ENCODE peak calls at places on chromosomes 11 and 22, in nine cellular contexts. Y is DND-41, D is fibroblast of lung, M is tibial artery, N is thoracic aorta, I is spleen, L is Panc1, J is lower lobe of right lung, R is mucosa of descending colon. T is an unnamed sample. For H3K36me3, the result is how much of the 10 kb centered on the place peaks cover.

GRCh38 chr22:30127749-30128166 is 47.5 kb downstream of the HORMAD2 start:
- DNase-seq in D (peak), I (no peak), R (no peak), Y (no peak), N (no peak), M (no peak), L (no peak), J (no peak), T (no peak)

GRCh38 chr11:2929511-2929879 is 275 bp upstream of the PHLDA2 start:
- DNase-seq in J (peak), R (peak), I (peak), L (no peak), M (peak), Y (no peak), D (peak), N (peak), T (no peak)

GRCh38 chr22:48868554-48868953 is 959.1 kb downstream of the BRD1 start:
- DNase-seq in L (no peak), J (no peak), R (no peak), Y (no peak), N (no peak), D (no peak), I (peak), M (no peak), T (no peak)

GRCh38 chr11:17354070-17354924 is 2.7 kb downstream of the NCR3LG1 start:
- DNase-seq in J (no peak), D (peak), N (peak), L (peak), Y (peak), I (no peak), M (peak), R (peak), T (no peak)

GRCh38 chr11:128889657-128890213 is 1.4 kb upstream of the KCNJ5 start:
- DNase-seq in I (no peak), L (no peak), J (no peak), Y (no peak), R (no peak), M (no peak), D (no peak), N (no peak), T (no peak)

GRCh38 chr11:77672276-77672675 is 34.7 kb upstream of the CLNS1A start:
- DNase-seq in M (no peak), J (no peak), L (no peak), N (no peak), I (no peak), R (peak), Y (no peak), D (peak), T (no peak)

GRCh38 chr11:61065955-61066638 is 36.2 kb upstream of the CD5 start:
- DNase-seq in M (no peak), N (no peak), I (no peak), J (no peak), R (no peak), Y (no peak), D (no peak), L (no peak), T (no peak)

GRCh38 chr11:97280347-97280746 is 890.5 kb downstream of the JRKL start:
- DNase-seq in D (no peak), N (no peak), L (no peak), I (no peak), Y (no peak), R (no peak), J (no peak), M (no peak), T (no peak)

GRCh38 chr22:49589301-49589700 is 238.4 kb downstream of the BRD1 start:
- DNase-seq in J (no peak), I (peak), D (no peak), L (no peak), R (no peak), N (no peak), Y (no peak), M (peak), T (no peak)

GRCh38 chr11:62508336-62509058 is 38.1 kb downstream of the AHNAK start:
- DNase-seq in Y (no peak), L (peak), R (peak), M (peak), N (no peak), D (peak), J (peak), I (peak), T (no peak)

DNA sequence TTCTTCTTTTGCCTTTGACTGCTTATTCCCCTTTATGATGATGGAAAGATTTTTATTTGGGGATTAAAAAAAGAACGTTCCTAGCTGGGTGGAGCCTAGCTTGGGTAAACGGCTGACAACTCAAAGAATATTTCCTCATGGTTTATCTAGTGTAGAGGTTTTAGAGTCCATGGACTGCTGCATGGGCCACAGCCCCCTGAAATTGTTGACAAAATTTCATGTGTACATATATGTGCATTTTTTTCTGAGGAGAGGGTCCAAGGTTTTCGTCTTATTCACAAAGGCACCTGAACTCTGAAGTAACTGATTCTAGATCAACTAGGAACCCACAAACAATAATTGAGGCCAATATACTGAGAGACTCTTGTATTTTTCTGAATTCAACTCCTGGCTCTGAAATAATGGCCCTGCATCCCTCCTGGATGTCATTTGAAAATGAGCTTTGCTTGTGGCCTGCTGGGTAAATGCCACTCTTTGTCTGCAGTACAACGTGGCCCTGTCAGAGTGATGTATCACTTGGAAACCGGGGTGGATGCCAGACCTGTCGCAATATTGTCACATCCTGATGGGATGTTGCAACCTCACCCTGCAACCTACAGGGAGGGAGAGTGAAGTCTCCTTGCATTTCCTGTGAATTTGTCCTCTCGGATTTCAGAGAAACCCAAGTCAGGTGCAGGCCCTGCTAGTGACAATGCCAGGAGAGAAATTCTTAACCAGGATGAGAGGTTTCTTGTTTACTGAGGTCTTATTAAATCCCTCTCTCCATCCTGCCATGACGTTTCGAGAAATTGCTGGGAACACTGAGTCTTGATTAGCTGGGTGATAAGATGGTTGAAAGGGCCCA is 33.8 kb downstream of the EHF start:
- DNase-seq in N (no peak), Y (no peak), L (peak), M (peak), J (peak), R (no peak), I (no peak), D (peak), T (no peak)
- H3K4me3 ChIP-seq in N (no peak), Y (no peak), L (no peak), M (no peak), J (no peak), R (no peak), I (no peak), D (no peak), T (no peak)

GRCh38 chr11:122681731-122682130 is 26.2 kb downstream of the UBASH3B start:
- DNase-seq in J (no peak), M (no peak), I (no peak), Y (no peak), L (no peak), R (no peak), N (no peak), D (peak), T (no peak)
- TF ChIP-seq CTCF in J (no peak), M (no peak), I (no peak), Y (peak), L (no peak), R (no peak), N (no peak), D (no peak), T (no peak)

GRCh38 chr11:34460335-34460734 is 21.6 kb downstream of the CAT start:
- DNase-seq in D (no peak), Y (no peak), N (no peak), M (no peak), L (no peak), I (no peak), R (no peak), J (no peak), T (no peak)

GRCh38 chr11:34459507-34460162 is 20.9 kb downstream of the CAT start:
- DNase-seq in R (no peak), D (no peak), M (no peak), Y (no peak), N (no peak), J (no peak), I (no peak), L (no peak), T (no peak)

GRCh38 chr11:34457607-34458006 is 18.9 kb downstream of the CAT start:
- DNase-seq in Y (no peak), R (no peak), M (no peak), L (no peak), D (no peak), I (no peak), J (no peak), N (no peak), T (no peak)

GRCh38 chr11:34461215-34461614 is 22.5 kb downstream of the CAT start:
- DNase-seq in I (no peak), D (no peak), R (no peak), L (no peak), J (no peak), N (no peak), M (no peak), Y (no peak), T (no peak)

GRCh38 chr11:34458566-34458965 is 19.8 kb downstream of the CAT start:
- DNase-seq in M (no peak), J (no peak), I (no peak), R (no peak), N (no peak), Y (no peak), D (no peak), L (no peak), T (no peak)
- H3K36me3 ChIP-seq in M (half or more), J (half or more), I (half or more), R (under half), N (under half), Y (half or more), D (under half), L (under half), T (under half)

DNA sequence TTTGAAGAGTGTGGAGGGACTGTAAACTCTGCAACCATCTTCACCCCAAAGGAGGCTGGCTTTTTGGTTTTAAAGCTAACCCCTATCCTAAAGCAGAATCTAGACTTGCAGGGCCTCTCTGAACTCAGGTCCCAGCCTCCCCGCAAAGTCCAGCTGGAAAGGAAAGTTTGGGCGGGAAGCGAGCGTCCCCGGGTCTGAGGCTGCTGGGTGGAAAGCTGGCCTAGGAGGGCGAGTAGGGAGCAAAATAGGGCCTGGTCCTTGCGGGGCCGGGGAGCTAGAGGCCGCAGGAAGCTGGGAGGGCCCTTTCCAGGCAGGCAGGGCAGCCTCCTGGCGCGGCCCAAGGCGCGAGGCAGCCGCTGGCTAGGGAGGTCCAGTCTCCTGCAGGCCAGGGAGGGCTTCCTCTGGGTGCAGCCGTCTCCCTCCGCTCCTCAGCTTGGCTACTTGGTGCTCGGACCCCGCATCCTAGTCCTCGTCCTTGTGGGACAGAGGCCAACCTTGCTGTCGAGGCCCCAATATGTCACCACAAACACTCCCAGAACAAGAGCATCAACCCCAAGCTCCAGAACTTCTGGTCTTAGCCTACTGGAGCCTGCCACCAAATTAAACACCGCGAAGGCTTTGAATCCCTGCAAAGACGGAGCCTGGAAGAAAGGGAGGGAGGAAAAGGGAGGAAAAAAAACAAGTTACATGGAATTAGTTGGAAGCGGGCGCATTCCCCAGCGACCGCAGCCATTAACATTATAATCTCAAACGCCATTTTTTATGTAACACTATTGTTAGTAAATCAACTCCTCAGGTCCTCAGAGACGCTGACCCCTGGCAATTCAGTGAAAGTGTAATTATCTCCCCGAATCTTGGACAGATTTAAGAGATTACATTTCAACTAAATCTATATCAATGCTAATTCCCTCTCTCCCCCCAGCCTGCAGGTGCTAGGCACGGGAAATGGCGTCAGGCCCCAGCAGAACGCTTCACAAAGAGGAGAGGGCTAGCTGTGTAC is 12.6 kb upstream of the PAX6 start:
- DNase-seq in I (no peak), R (no peak), J (no peak), M (no peak), D (no peak), L (no peak), N (no peak), Y (no peak), T (no peak)
- H3K4me3 ChIP-seq in I (no peak), R (no peak), J (no peak), M (no peak), D (no peak), L (no peak), N (no peak), Y (no peak), T (no peak)

DNA sequence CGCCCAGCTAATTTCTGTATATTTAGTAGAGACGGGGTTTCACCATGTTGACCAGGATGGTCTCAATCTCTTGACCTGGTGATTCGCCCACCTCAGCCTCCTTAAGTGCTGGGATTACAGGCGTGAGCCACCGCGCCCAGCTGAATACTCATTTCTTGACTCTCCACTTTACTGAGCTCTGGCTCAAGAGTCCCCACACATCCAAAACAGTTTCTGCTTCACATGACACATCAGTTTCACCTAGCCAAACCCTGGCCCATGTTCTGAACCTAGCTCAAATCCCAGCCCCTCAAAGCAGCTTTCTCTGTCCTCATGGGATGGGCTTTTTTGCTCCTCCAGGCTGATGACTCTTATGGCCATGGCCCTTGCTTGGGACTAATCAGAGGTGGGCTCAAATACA is 9.8 kb downstream of the HYOU1 start:
- DNase-seq in R (no peak), Y (no peak), L (no peak), D (no peak), M (no peak), J (no peak), N (no peak), I (peak), T (no peak)
- TF ChIP-seq CTCF in R (no peak), Y (no peak), L (no peak), D (no peak), M (no peak), J (no peak), N (no peak), I (no peak), T (no peak)

GRCh38 chr22:46770726-46771125 is 8.3 kb downstream of the TBC1D22A start:
- DNase-seq in Y (no peak), L (no peak), J (no peak), R (no peak), N (no peak), M (no peak), I (peak), D (no peak), T (no peak)

GRCh38 chr22:46775364-46775758 is 12.9 kb downstream of the TBC1D22A start:
- DNase-seq in D (no peak), J (no peak), I (peak), Y (no peak), R (no peak), M (no peak), N (no peak), L (no peak), T (no peak)

GRCh38 chr22:46775789-46776485 is 13.5 kb downstream of the TBC1D22A start:
- DNase-seq in J (no peak), M (peak), Y (no peak), D (no peak), L (no peak), N (no peak), R (no peak), I (peak), T (no peak)

GRCh38 chr22:46774456-46775363 is 12.3 kb downstream of the TBC1D22A start:
- DNase-seq in D (no peak), N (no peak), L (no peak), M (no peak), Y (no peak), R (no peak), J (no peak), I (peak), T (peak)

GRCh38 chr22:46773074-46773473 is 10.6 kb downstream of the TBC1D22A start:
- DNase-seq in R (no peak), Y (no peak), I (peak), D (no peak), J (no peak), N (no peak), L (no peak), M (no peak), T (no peak)
- H3K36me3 ChIP-seq in R (under half), Y (under half), I (under half), D (under half), J (under half), N (under half), L (under half), M (under half), T (under half)

GRCh38 chr22:29060931-29061330 is 700 bp downstream of the C22orf31 start:
- DNase-seq in I (no peak), R (no peak), Y (no peak), N (no peak), J (no peak), D (no peak), L (no peak), M (no peak), T (no peak)
- H3K4me3 ChIP-seq in I (no peak), R (no peak), Y (no peak), N (no peak), J (no peak), D (no peak), L (no peak), M (no peak), T (no peak)